ENCODE peak calls at places on chromosomes 1 and 21, in six cellular contexts. L is AG20443; N is T-helper 22 cell; U is C1 segment of cervical spinal cord; H is RPMI7951; X is activated naive CD8-positive, alpha-beta T cell treated with anti-CD3 and anti-CD28 coated beads for 36 hours. P is an unnamed sample.

GRCh38 chr1:183652107-183652506 is 1.0 kb downstream of the APOBEC4 start:
- DNase-seq in L (no peak), N (no peak), U (no peak), H (no peak), X (peak), P (no peak)

GRCh38 chr1:200708769-200709168 is 29.9 kb upstream of the CAMSAP2 start:
- DNase-seq in L (peak), N (no peak), U (no peak), H (no peak), X (no peak), P (no peak)

GRCh38 chr1:77709727-77710126 is 27.3 kb upstream of the ZZZ3 start:
- DNase-seq in L (no peak), N (no peak), U (no peak), H (no peak), X (no peak), P (no peak)

GRCh38 chr1:243730499-243731150 is 119.4 kb downstream of the AKT3 start:
- DNase-seq in L (no peak), N (no peak), U (peak), H (no peak), X (no peak), P (no peak)

GRCh38 chr1:8649027-8649426 is 168.4 kb downstream of the RERE start:
- DNase-seq in L (no peak), N (no peak), U (no peak), H (peak), X (no peak), P (no peak)

GRCh38 chr1:56362994-56363770 is 216.2 kb downstream of the PLPP3 start:
- DNase-seq in L (no peak), N (no peak), U (peak), H (peak), X (no peak), P (no peak)

GRCh38 chr1:33617451-33617850 is 145.0 kb downstream of the ZSCAN20 start:
- DNase-seq in L (no peak), N (no peak), U (no peak), H (no peak), X (no peak), P (no peak)

GRCh38 chr21:45001134-45002095 is 61.6 kb downstream of the SLX9 start:
- DNase-seq in L (peak), N (no peak), U (no peak), H (peak), X (no peak), P (peak)

GRCh38 chr1:51516639-51517158 is 2.4 kb downstream of the EPS15 start:
- DNase-seq in L (peak), N (no peak), U (no peak), H (no peak), X (no peak), P (no peak)

GRCh38 chr1:154575951-154576566 is 8.5 kb downstream of the CHRNB2 start:
- DNase-seq in L (no peak), N (no peak), U (no peak), H (no peak), X (no peak), P (no peak)

GRCh38 chr1:30461640-30462039 is 261.7 kb downstream of the MATN1 start:
- DNase-seq in L (no peak), N (no peak), U (no peak), H (no peak), X (no peak), P (no peak)

GRCh38 chr1:239308701-239309333 is 77.6 kb upstream of the CHRM3 start:
- DNase-seq in L (no peak), N (no peak), U (no peak), H (no peak), X (peak), P (no peak)

GRCh38 chr1:203197625-203198024 is 11.1 kb upstream of the CHI3L1 start:
- DNase-seq in L (peak), N (no peak), U (no peak), H (peak), X (peak), P (no peak)

GRCh38 chr1:163874070-163874469 is 552.3 kb downstream of the NUF2 start:
- DNase-seq in L (no peak), N (no peak), U (no peak), H (no peak), X (no peak), P (no peak)

GRCh38 chr1:167258858-167259257 is 38.2 kb downstream of the POU2F1 start:
- DNase-seq in L (no peak), N (no peak), U (no peak), H (no peak), X (no peak), P (no peak)

GRCh38 chr21:43371786-43372185 is 55.1 kb downstream of the SIK1 start:
- DNase-seq in L (no peak), N (no peak), U (no peak), H (no peak), X (no peak), P (no peak)

GRCh38 chr1:3323021-3323790 is 131.3 kb upstream of the ARHGEF16 start:
- DNase-seq in L (no peak), N (no peak), U (no peak), H (no peak), X (no peak), P (no peak)

GRCh38 chr1:44817307-44817706 is 9.0 kb downstream of the BTBD19 start:
- DNase-seq in L (no peak), N (no peak), U (no peak), H (no peak), X (no peak), P (no peak)

GRCh38 chr1:63674238-63674864 is 81.1 kb downstream of the PGM1 start:
- DNase-seq in L (peak), N (no peak), U (peak), H (peak), X (no peak), P (peak)

GRCh38 chr1:59375321-59376220 is 78.7 kb downstream of the FGGY start:
- DNase-seq in L (peak), N (no peak), U (no peak), H (peak), X (no peak), P (no peak)

GRCh38 chr1:86018311-86018923 is 138.2 kb downstream of the COL24A1 start:
- DNase-seq in L (peak), N (no peak), U (no peak), H (peak), X (no peak), P (no peak)

GRCh38 chr1:119368556-119368955 is at the start of gene HAO2:
- DNase-seq in L (no peak), N (no peak), U (no peak), H (no peak), X (no peak), P (no peak)

GRCh38 chr1:84946631-84947030 is 50.3 kb downstream of the MCOLN2 start:
- DNase-seq in L (no peak), N (no peak), U (no peak), H (no peak), X (no peak), P (no peak)

GRCh38 chr1:24151175-24151533 is 8.2 kb upstream of the IL22RA1 start:
- DNase-seq in L (no peak), N (no peak), U (no peak), H (no peak), X (no peak), P (no peak)

P was measured in GOT3.